ENCODE peak calls at places on chromosomes 16 and 17, in seven cellular contexts. One of them, this sample, is unnamed.

GRCh38 chr17:82330322-82331239 is 3.0 kb downstream of the SECTM1 start:
- DNase-seq in Peyer's patch: no peak
- DNase-seq in choroid plexus epithelial cell: peak
- DNase-seq in body of pancreas: peak
- DNase-seq in HS-5: no peak
- DNase-seq in A549: peak
- DNase-seq in right cardiac atrium: peak
- DNase-seq in this sample: peak

GRCh38 chr17:50328360-50328759 is 17.6 kb upstream of the XYLT2 start:
- DNase-seq in right cardiac atrium: no peak
- DNase-seq in A549: no peak
- DNase-seq in choroid plexus epithelial cell: peak
- DNase-seq in HS-5: no peak
- DNase-seq in body of pancreas: no peak
- DNase-seq in Peyer's patch: no peak
- DNase-seq in this sample: peak

GRCh38 chr17:82339634-82340580 is 6.3 kb upstream of the SECTM1 start:
- DNase-seq in body of pancreas: peak
- DNase-seq in HS-5: no peak
- DNase-seq in Peyer's patch: peak
- DNase-seq in right cardiac atrium: peak
- DNase-seq in A549: peak
- DNase-seq in choroid plexus epithelial cell: no peak
- DNase-seq in this sample: no peak

GRCh38 chr16:85086347-85087291 is 25.7 kb downstream of the CIBAR2 start:
- DNase-seq in Peyer's patch: peak
- DNase-seq in body of pancreas: peak
- DNase-seq in HS-5: peak
- DNase-seq in choroid plexus epithelial cell: peak
- DNase-seq in A549: peak
- DNase-seq in right cardiac atrium: peak
- DNase-seq in this sample: peak

GRCh38 chr17:46876353-46876887 is 25.0 kb downstream of the WNT9B start:
- DNase-seq in body of pancreas: peak
- DNase-seq in choroid plexus epithelial cell: no peak
- DNase-seq in Peyer's patch: peak
- DNase-seq in right cardiac atrium: no peak
- DNase-seq in A549: peak
- DNase-seq in HS-5: no peak
- DNase-seq in this sample: no peak

GRCh38 chr17:65587602-65588193 is 26.2 kb upstream of the AXIN2 start:
- DNase-seq in choroid plexus epithelial cell: no peak
- DNase-seq in HS-5: no peak
- DNase-seq in A549: no peak
- DNase-seq in Peyer's patch: peak
- DNase-seq in body of pancreas: no peak
- DNase-seq in right cardiac atrium: no peak
- DNase-seq in this sample: no peak

GRCh38 chr16:10984509-10984908 is 40.1 kb downstream of the CLEC16A start:
- DNase-seq in body of pancreas: no peak
- DNase-seq in Peyer's patch: no peak
- DNase-seq in A549: no peak
- DNase-seq in HS-5: no peak
- DNase-seq in choroid plexus epithelial cell: peak
- DNase-seq in right cardiac atrium: no peak
- DNase-seq in this sample: peak

GRCh38 chr17:45785373-45786193 is 1.5 kb downstream of the CRHR1 start:
- DNase-seq in choroid plexus epithelial cell: no peak
- DNase-seq in A549: no peak
- DNase-seq in body of pancreas: no peak
- DNase-seq in Peyer's patch: no peak
- DNase-seq in right cardiac atrium: no peak
- DNase-seq in HS-5: no peak
- DNase-seq in this sample: no peak

GRCh38 chr17:78399693-78400144 is 21.3 kb downstream of the PGS1 start:
- DNase-seq in choroid plexus epithelial cell: no peak
- DNase-seq in Peyer's patch: no peak
- DNase-seq in right cardiac atrium: no peak
- DNase-seq in body of pancreas: no peak
- DNase-seq in A549: no peak
- DNase-seq in HS-5: no peak
- DNase-seq in this sample: no peak

GRCh38 chr17:2190014-2190413 is 113.6 kb downstream of the SMG6 start:
- DNase-seq in Peyer's patch: no peak
- DNase-seq in choroid plexus epithelial cell: no peak
- DNase-seq in HS-5: no peak
- DNase-seq in A549: peak
- DNase-seq in right cardiac atrium: peak
- DNase-seq in body of pancreas: no peak
- DNase-seq in this sample: no peak

GRCh38 chr16:23079683-23080221 is 69.5 kb downstream of the USP31 start:
- DNase-seq in right cardiac atrium: no peak
- DNase-seq in Peyer's patch: no peak
- DNase-seq in choroid plexus epithelial cell: no peak
- DNase-seq in body of pancreas: peak
- DNase-seq in A549: peak
- DNase-seq in HS-5: no peak
- DNase-seq in this sample: peak

GRCh38 chr17:48542956-48543853 is 1.7 kb downstream of the HOXB2 start:
- DNase-seq in Peyer's patch: peak
- DNase-seq in body of pancreas: no peak
- DNase-seq in right cardiac atrium: peak
- DNase-seq in A549: peak
- DNase-seq in HS-5: no peak
- DNase-seq in choroid plexus epithelial cell: peak
- DNase-seq in this sample: peak

GRCh38 chr17:50183439-50184001 is 17.7 kb downstream of the SGCA start:
- DNase-seq in right cardiac atrium: peak
- DNase-seq in A549: no peak
- DNase-seq in choroid plexus epithelial cell: peak
- DNase-seq in HS-5: no peak
- DNase-seq in body of pancreas: no peak
- DNase-seq in Peyer's patch: no peak
- DNase-seq in this sample: peak

GRCh38 chr17:56824503-56824902 is 9.2 kb downstream of the C17orf67 start:
- DNase-seq in choroid plexus epithelial cell: no peak
- DNase-seq in body of pancreas: no peak
- DNase-seq in Peyer's patch: no peak
- DNase-seq in right cardiac atrium: no peak
- DNase-seq in HS-5: no peak
- DNase-seq in A549: no peak
- DNase-seq in this sample: no peak

This sample was measured in astrocyte of the spinal cord.